ENCODE peak calls at places on chromosome 10, in nine cellular contexts. P, W, A, G, H, F, N, Z and B are unnamed samples.

GRCh38 chr10:110684800-110685446 is 40.8 kb downstream of the RBM20 start:
- DNase-seq in P (peak; percentile 70), W (no peak), F (no peak), N (no peak), H (no peak), Z (no peak), G (peak; percentile 5), A (peak; percentile 26), B (no peak)

GRCh38 chr10:14429043-14429713 is 98.5 kb upstream of the FRMD4A start:
- DNase-seq in N (no peak), W (no peak), G (no peak), A (no peak), Z (no peak), F (no peak), P (no peak), H (no peak), B (no peak)

GRCh38 chr10:86647773-86648705 is 6.3 kb upstream of the OPN4 start:
- DNase-seq in F (no peak), P (no peak), Z (peak; percentile 61), A (no peak), G (no peak), N (no peak), H (no peak), W (peak; percentile 13), B (no peak)

GRCh38 chr10:59323036-59323459 is 39.3 kb downstream of the FAM13C start:
- DNase-seq in P (no peak), G (peak; percentile 27), Z (no peak), W (no peak), F (no peak), H (no peak), A (no peak), N (no peak), B (no peak)

GRCh38 chr10:52115823-52116222 is 198.3 kb upstream of the DKK1 start:
- DNase-seq in H (peak; percentile 44), G (no peak), F (no peak), N (no peak), A (no peak), W (no peak), P (peak; percentile 76), Z (no peak), B (peak; percentile 7)

GRCh38 chr10:95444792-95445191 is 116.4 kb downstream of the SORBS1 start:
- DNase-seq in A (no peak), P (no peak), H (no peak), W (no peak), N (no peak), Z (no peak), G (no peak), F (no peak), B (no peak)

GRCh38 chr10:50807851-50808776 is 68.4 kb downstream of the ASAH2B start:
- DNase-seq in Z (no peak), N (no peak), W (no peak), A (no peak), F (no peak), P (peak; percentile 78), H (peak; percentile 4), G (no peak), B (no peak)

GRCh38 chr10:103171278-103171677 is 21.8 kb downstream of the NT5C2 start:
- DNase-seq in F (no peak), H (no peak), G (no peak), P (no peak), Z (no peak), N (no peak), A (no peak), W (no peak), B (no peak)

GRCh38 chr10:75743231-75743864 is 311.9 kb downstream of the LRMDA start:
- DNase-seq in Z (no peak), A (no peak), H (no peak), F (no peak), N (no peak), W (no peak), P (no peak), G (no peak), B (no peak)

GRCh38 chr10:6498771-6499170 is 81.3 kb downstream of the PRKCQ start:
- DNase-seq in A (no peak), H (no peak), Z (no peak), F (no peak), N (peak; percentile 13), W (no peak), P (no peak), G (peak; percentile 22), B (no peak)

GRCh38 chr10:24249829-24250415 is 41.0 kb downstream of the KIAA1217 start:
- DNase-seq in P (no peak), G (no peak), W (no peak), H (peak; percentile 88), F (no peak), Z (no peak), A (no peak), N (no peak), B (no peak)

GRCh38 chr10:47412869-47413268 is 28.8 kb upstream of the ZNF488 start:
- DNase-seq in H (peak; percentile 43), G (no peak), N (no peak), A (no peak), P (no peak), W (no peak), Z (no peak), F (no peak), B (no peak)

GRCh38 chr10:58467931-58468635 is 44.6 kb upstream of the BICC1 start:
- DNase-seq in W (no peak), H (no peak), A (no peak), Z (no peak), P (no peak), G (no peak), F (no peak), N (no peak), B (no peak)

GRCh38 chr10:65611592-65611991 is 1314.2 kb upstream of the LRRTM3 start:
- DNase-seq in A (peak; percentile 4), N (no peak), G (no peak), Z (no peak), F (no peak), W (no peak), P (peak; percentile 70), H (peak; percentile 46), B (no peak)

GRCh38 chr10:126564297-126564888 is 106.1 kb downstream of the C10orf90 start:
- DNase-seq in F (no peak), N (no peak), A (no peak), W (no peak), G (no peak), P (no peak), H (no peak), Z (no peak), B (no peak)

GRCh38 chr10:80453715-80454525 is at the start of gene TSPAN14:
- DNase-seq in W (peak; percentile 86), F (peak; percentile 76), P (peak; percentile 66), H (peak; percentile 86), N (peak; percentile 87), G (peak; percentile 88), A (peak; percentile 55), Z (peak; percentile 92), B (no peak)
- H3K4me3 ChIP-seq in W (peak within 1 kb of the TSS; percentile 79), F (peak within 1 kb of the TSS; percentile 83), P (peak within 1 kb of the TSS; percentile 82), H (peak within 1 kb of the TSS; percentile 83), N (peak within 1 kb of the TSS; percentile 92), G (peak within 1 kb of the TSS; percentile 92), A (peak within 1 kb of the TSS; percentile 76), Z (peak within 1 kb of the TSS; percentile 99), B (peak within 1 kb of the TSS; percentile 80)

GRCh38 chr10:33334839-33335549 is 527 bp upstream of the NRP1 start:
- DNase-seq in W (peak; percentile 87), N (no peak), P (peak; percentile 84), H (peak; percentile 91), F (peak; percentile 61), A (peak; percentile 74), Z (peak; percentile 88), G (peak; percentile 67), B (no peak)
- TF ChIP-seq CTCF in W (peak; percentile 57), N (no peak), P (peak; percentile 66), H (peak; percentile 54), F (peak; percentile 49), A (peak; percentile 64), Z (peak; percentile 71), G (peak; percentile 31), B (peak; percentile 50)

DNA sequence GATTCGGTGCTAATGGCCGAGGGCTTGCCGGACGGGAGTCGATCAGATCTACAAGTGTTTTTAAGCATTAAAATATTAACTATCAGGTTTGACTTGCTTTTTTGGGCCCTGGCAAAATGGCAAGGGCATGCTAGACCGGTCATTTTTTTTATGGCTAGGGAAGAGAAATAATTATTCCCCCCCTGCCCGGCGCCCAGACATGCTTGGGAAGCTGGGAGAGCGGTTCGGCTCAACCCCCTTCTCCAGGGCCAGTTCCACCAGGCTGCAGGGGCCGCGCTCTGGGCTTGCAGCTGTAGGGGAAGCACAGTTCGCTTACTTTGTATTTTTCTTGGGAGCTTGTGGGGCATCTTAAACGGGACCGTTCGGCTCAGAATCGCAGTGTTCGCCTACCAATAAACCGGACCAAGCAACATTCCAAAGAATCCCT is 3.0 kb downstream of the TCF7L2 start:
- DNase-seq in P (no peak), N (no peak), W (no peak), G (peak; percentile 54), H (peak; percentile 47), F (no peak), A (no peak), Z (peak; percentile 73), B (no peak)
- H3K4me3 ChIP-seq in P (peak overlapping the region; percentile 77), N (no peak overlapping the region), W (peak overlapping the region; percentile 80), G (peak overlapping the region; percentile 44), H (peak overlapping the region; percentile 93), F (peak overlapping the region; percentile 86), A (peak overlapping the region; percentile 60), Z (peak overlapping the region; percentile 85), B (peak overlapping the region; percentile 80)

GRCh38 chr10:132322621-132323048 is 9.4 kb upstream of the LRRC27 start:
- DNase-seq in P (no peak), N (no peak), H (peak; percentile 68), A (no peak), W (no peak), G (no peak), Z (peak; percentile 53), F (no peak), B (no peak)
- TF ChIP-seq CTCF in P (peak; percentile 55), N (no peak), H (peak; percentile 37), A (peak; percentile 32), W (no peak), G (no peak), Z (no peak), F (no peak), B (peak; percentile 16)

DNA sequence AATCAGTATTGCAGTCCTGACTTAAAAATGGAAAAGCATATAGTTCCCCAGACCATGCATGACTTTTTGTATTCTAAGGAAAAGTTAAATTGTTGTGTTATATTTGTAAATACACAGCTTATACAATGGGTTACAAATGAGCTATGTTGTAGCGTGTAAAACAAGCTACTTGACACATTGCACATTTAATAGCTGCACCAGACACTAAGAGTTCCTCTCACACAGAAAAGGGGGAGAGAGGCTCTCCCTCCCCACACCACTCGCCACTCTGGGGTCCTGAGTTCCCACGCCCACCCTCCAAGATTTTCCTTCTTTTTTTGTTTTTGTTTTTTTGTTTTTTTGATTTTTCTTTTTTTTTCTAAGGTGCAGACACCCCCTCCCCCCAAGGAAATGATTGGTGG is 6.3 kb downstream of the KLF6 start:
- DNase-seq in H (peak; percentile 54), Z (no peak), P (no peak), G (no peak), W (no peak), F (no peak), A (no peak), N (no peak), B (no peak)
- H3K4me3 ChIP-seq in H (peak overlapping the region; percentile 100), Z (peak overlapping the region; percentile 99), P (peak overlapping the region; percentile 98), G (no peak overlapping the region), W (peak overlapping the region; percentile 93), F (peak overlapping the region; percentile 72), A (no peak overlapping the region), N (no peak overlapping the region), B (no peak overlapping the region)